ENCODE peak calls at places on chromosomes 5 and 9, in six cellular contexts. N is GM12878, S is HCT116, T is sigmoid colon, G is SK-N-SH, L is transverse colon. Z is an unnamed sample.

GRCh38 chr5:1786621-1787471 is 12.8 kb downstream of the MRPL36 start:
- DNase-seq in N (no peak), S (no peak), T (peak; percentile 41), G (no peak), L (no peak), Z (no peak)

GRCh38 chr5:133868946-133869674 is 99.3 kb downstream of the C5orf15 start:
- DNase-seq in N (no peak), S (peak; percentile 53), T (peak; percentile 79), G (peak; percentile 77), L (peak; percentile 69), Z (peak; percentile 56)

GRCh38 chr5:159797566-159797965 is 118.7 kb upstream of the ADRA1B start:
- DNase-seq in N (no peak), S (no peak), T (no peak), G (no peak), L (no peak), Z (no peak)

GRCh38 chr9:69308217-69308931 is 16.6 kb upstream of the ENTREP1 start:
- DNase-seq in N (no peak), S (no peak), T (no peak), G (no peak), L (no peak), Z (no peak)

GRCh38 chr9:80049096-80049495 is 477.3 kb downstream of the TLE4 start:
- DNase-seq in N (no peak), S (no peak), T (no peak), G (no peak), L (no peak), Z (no peak)

GRCh38 chr5:95285406-95285761 is 490 bp upstream of the MCTP1 start:
- DNase-seq in N (no peak), S (no peak), T (no peak), G (no peak), L (no peak), Z (no peak)

GRCh38 chr9:133771486-133772482 is 33.6 kb upstream of the SARDH start:
- DNase-seq in N (no peak), S (no peak), T (peak; percentile 49), G (no peak), L (peak; percentile 3), Z (no peak)

GRCh38 chr5:149611327-149611726 is 30.0 kb downstream of the ARHGEF37 start:
- DNase-seq in N (no peak), S (no peak), T (peak; percentile 76), G (no peak), L (peak; percentile 79), Z (no peak)

GRCh38 chr9:137064027-137064879 is 6.1 kb downstream of the SAPCD2 start:
- DNase-seq in N (no peak), S (no peak), T (peak; percentile 81), G (peak; percentile 89), L (peak; percentile 75), Z (no peak)

GRCh38 chr5:77569409-77569808 is 69.1 kb downstream of the OTP start:
- DNase-seq in N (no peak), S (no peak), T (no peak), G (no peak), L (no peak), Z (no peak)

GRCh38 chr9:136399176-136400037 is 563 bp downstream of the SNAPC4 start:
- DNase-seq in N (no peak), S (no peak), T (no peak), G (peak; percentile 61), L (no peak), Z (no peak)

GRCh38 chr9:70917277-70917676 is 204.1 kb downstream of the TRPM3 start:
- DNase-seq in N (no peak), S (no peak), T (no peak), G (no peak), L (no peak), Z (no peak)

GRCh38 chr9:95171596-95171995 is 145.9 kb downstream of the FANCC start:
- DNase-seq in N (no peak), S (no peak), T (no peak), G (no peak), L (no peak), Z (no peak)

GRCh38 chr5:140481758-140482157 is 65.7 kb upstream of the EIF4EBP3 start:
- DNase-seq in N (no peak), S (no peak), T (no peak), G (no peak), L (no peak), Z (no peak)

DNA sequence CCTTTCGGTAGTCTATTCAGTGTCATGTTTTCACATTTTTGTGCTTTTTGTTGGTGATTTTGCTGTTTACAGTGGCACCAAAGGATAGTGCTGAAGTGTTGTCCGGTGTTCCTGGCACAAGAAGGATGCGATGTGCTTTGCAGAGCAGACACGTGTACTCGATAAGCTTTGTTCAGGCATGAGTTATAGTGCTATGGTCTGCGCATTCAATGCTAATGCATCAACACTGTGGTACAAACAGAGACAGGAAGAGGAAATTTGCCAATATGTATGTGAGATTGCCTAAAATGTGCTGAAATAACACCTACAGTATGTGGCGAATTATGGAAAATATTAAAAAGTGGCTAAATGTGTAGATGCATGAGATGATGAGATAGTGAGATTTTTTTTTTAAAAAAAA is 913.4 kb upstream of the ACO1 start:
- DNase-seq in N (no peak), S (no peak), T (no peak), G (no peak), L (no peak), Z (no peak)
- TF ChIP-seq POLR2AphosphoS5 in N (no peak), S (no peak), T (no peak), G (no peak), L (no peak), Z (no peak)

GRCh38 chr5:139177809-139178581 is 20.2 kb downstream of the SIL1 start:
- DNase-seq in N (peak; percentile 43), S (no peak), T (peak; percentile 84), G (peak; percentile 49), L (peak; percentile 53), Z (no peak)
- TF ChIP-seq POLR2AphosphoS5 in N (no peak), S (no peak), T (peak; percentile 74), G (no peak), L (peak; percentile 11), Z (no peak)

DNA sequence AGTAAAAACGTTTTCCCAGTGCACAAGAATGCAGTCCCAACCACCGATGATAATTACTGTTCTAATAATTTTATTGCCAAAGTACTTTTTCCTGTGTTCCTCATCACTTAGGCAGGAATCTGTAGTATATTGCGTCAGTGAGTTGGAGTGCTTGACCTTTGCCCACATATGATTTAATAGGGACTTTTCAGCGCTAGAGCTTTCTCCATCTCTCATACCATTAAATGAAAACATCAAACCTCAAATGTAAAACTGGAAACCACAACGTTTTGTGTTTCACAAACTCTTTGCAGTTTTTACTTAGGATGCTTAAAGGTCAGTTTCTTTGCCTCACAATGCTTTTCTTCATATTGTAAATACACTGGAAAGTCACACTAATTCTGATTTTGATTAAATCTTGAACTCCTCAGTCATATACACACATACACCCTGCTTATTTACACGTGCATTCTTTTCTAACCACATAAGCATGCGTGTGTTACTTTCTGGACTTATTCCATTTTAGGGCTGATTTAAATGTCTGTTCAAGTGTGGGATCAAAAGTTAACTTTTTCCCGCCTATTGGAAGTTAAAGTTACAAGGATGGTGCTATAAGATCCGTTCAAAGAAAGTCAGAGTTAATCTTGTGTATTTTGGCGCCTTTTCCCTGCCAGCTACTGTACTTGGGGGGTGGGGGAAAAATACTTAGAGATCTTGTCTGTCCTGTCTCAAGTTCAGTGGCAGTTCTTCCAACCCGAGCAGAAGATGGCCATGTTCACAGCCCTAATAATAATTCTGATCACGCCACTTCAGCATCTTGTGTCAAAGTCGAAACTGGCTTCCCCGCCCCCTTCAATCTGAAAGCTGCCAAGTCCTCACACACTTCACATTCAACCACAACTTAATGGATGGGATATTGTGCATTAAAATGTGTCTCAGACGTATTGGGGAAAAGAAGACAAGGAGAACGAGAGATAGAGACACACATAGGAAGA is 6.6 kb upstream of the NFIB start:
- DNase-seq in N (no peak), S (no peak), T (no peak), G (no peak), L (peak; percentile 22), Z (no peak)
- TF ChIP-seq POLR2AphosphoS5 in N (no peak), S (no peak), T (peak; percentile 16), G (peak; percentile 47), L (peak; percentile 63), Z (no peak)

GRCh38 chr5:105145152-105145551 is 1582.6 kb upstream of the NUDT12 start:
- DNase-seq in N (no peak), S (no peak), T (no peak), G (no peak), L (no peak), Z (no peak)

GRCh38 chr5:105150324-105150723 is 1587.7 kb upstream of the NUDT12 start:
- DNase-seq in N (no peak), S (no peak), T (no peak), G (no peak), L (no peak), Z (no peak)

GRCh38 chr5:105146867-105147266 is 1584.3 kb upstream of the NUDT12 start:
- DNase-seq in N (no peak), S (no peak), T (no peak), G (no peak), L (no peak), Z (no peak)
- TF ChIP-seq POLR2AphosphoS5 in N (no peak), S (no peak), T (no peak), G (no peak), L (no peak), Z (no peak)

DNA sequence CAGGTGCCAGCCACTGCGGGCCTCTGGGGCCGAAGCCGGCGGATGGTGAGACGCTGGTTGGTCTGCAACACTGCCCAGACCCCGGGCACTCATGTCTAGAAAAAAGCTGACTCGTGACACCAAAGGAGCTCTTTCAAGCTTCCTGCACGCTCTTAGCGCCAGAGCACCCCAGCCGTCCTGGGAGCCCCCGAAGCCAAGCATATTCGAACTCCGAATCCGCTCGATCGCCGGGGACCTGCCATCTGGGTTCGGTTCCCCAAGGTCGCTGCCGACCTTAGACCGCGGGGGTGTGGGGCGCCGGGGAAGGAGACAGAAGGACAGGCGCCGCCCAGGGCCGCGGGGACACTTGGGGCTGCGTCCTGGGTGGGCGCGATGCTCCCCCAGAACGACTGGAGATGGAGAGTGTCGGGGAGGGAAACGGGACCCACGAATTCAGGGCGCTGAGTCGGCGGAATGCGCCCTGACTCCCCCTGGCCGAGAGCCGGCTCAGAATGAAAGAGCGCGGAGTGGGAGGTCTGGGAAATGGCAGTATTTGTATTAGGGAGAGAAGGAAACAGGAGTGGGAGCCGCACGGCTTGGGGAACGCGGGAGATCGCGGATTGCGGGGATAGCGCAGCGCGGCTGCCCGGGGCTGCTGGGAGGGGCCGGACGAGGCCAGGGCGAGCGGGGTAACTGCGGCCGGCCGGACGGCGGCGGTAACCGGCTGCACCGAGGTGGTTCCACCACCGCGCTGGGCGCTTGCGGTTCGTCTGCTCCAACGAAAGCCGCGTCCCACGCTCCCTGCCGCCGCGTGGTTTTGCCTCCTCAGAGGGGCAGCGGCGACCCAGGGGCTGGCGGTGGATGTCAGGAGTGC is 20.1 kb upstream of the MARCHF6 start:
- DNase-seq in N (no peak), S (no peak), T (no peak), G (peak; percentile 63), L (peak; percentile 51), Z (peak; percentile 52)
- TF ChIP-seq POLR2AphosphoS5 in N (no peak), S (no peak), T (no peak), G (no peak), L (peak; percentile 27), Z (no peak)

DNA sequence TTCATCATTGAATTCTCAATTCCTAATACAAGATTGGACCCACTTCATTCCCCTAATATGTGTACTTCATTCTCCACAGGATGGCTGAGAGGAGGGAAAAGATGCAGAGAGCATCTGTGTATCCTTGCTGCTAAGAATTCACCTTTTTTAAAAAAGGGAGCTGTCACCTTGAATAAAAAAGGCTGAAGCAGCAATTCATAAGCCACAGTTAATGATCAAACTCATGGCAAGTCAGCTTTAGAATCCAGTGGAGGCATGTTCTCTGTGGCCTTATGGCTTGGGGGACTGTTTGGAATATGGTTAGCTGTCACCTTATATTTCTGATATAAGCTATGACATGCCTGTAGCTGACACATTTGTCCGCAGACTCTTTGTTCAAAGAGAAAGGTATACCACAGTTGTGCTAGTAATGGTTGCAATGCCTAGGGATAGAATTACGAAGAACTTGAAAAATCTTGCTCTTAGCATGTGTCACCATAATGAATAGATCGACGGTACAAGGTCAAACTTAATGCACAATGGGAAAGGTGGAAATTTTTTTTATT is 256.8 kb upstream of the TNC start:
- DNase-seq in N (no peak), S (no peak), T (no peak), G (no peak), L (no peak), Z (no peak)
- TF ChIP-seq POLR2AphosphoS5 in N (no peak), S (no peak), T (no peak), G (no peak), L (no peak), Z (no peak)